ENCODE peak calls at places on chromosomes 12 and 14, in five cellular contexts. E is HepG2, P is HCT116, B is Panc1, Q is upper lobe of left lung. V is an unnamed sample.

GRCh38 chr14:44041700-44042099 is 465.4 kb downstream of the FSCB start:
- ATAC-seq in E (no peak), P (no peak), B (no peak), Q (no peak), V (no peak)

GRCh38 chr14:75469606-75470237 is 41.9 kb downstream of the JDP2 start:
- ATAC-seq in E (no peak), P (no peak), B (no peak), Q (peak), V (peak)

GRCh38 chr14:63214417-63215196 is 10.4 kb downstream of the RHOJ start:
- ATAC-seq in E (no peak), P (no peak), B (no peak), Q (no peak), V (no peak)

GRCh38 chr14:59632381-59632780 is 55.8 kb upstream of the CCDC175 start:
- ATAC-seq in E (peak), P (peak), B (peak), Q (no peak), V (no peak)

GRCh38 chr12:48151103-48151771 is 6.1 kb downstream of the ASB8 start:
- ATAC-seq in E (no peak), P (no peak), B (no peak), Q (no peak), V (no peak)

GRCh38 chr12:56143870-56144269 is 8.5 kb upstream of the MYL6B start:
- ATAC-seq in E (no peak), P (no peak), B (no peak), Q (peak), V (peak)

GRCh38 chr14:98816718-98817117 is 455.3 kb downstream of the BCL11B start:
- ATAC-seq in E (no peak), P (no peak), B (no peak), Q (no peak), V (no peak)

GRCh38 chr14:29584992-29585391 is 342.7 kb downstream of the PRKD1 start:
- ATAC-seq in E (peak), P (no peak), B (no peak), Q (peak), V (peak)

GRCh38 chr12:102964872-102965271 is 7.4 kb downstream of the ASCL1 start:
- ATAC-seq in E (no peak), P (no peak), B (no peak), Q (peak), V (no peak)

GRCh38 chr12:124001343-124001742 is 28.3 kb downstream of the ZNF664 start:
- ATAC-seq in E (no peak), P (no peak), B (no peak), Q (no peak), V (no peak)

GRCh38 chr12:127273621-127274020 is 993.3 kb upstream of the TMEM132C start:
- ATAC-seq in E (no peak), P (no peak), B (no peak), Q (no peak), V (no peak)

GRCh38 chr12:15274561-15274967 is 47.7 kb upstream of the PTPRO start:
- ATAC-seq in E (no peak), P (no peak), B (no peak), Q (peak), V (peak)

GRCh38 chr12:10614056-10614370 is 604 bp upstream of the MAGOHB start:
- ATAC-seq in E (peak), P (peak), B (peak), Q (no peak), V (peak)

GRCh38 chr12:121713257-121714155 is 954 bp downstream of the TMEM120B start:
- ATAC-seq in E (peak), P (peak), B (peak), Q (no peak), V (peak)

GRCh38 chr12:56897844-56898341 is 36.3 kb downstream of the SDR9C7 start:
- ATAC-seq in E (no peak), P (no peak), B (no peak), Q (no peak), V (no peak)

GRCh38 chr12:127832172-127832571 is 434.8 kb upstream of the TMEM132C start:
- ATAC-seq in E (no peak), P (no peak), B (no peak), Q (no peak), V (no peak)

GRCh38 chr14:75559451-75560187 is 18.8 kb upstream of the FLVCR2 start:
- ATAC-seq in E (no peak), P (no peak), B (no peak), Q (peak), V (no peak)

GRCh38 chr14:92450351-92451070 is 63.1 kb upstream of the RIN3 start:
- ATAC-seq in E (no peak), P (peak), B (no peak), Q (no peak), V (no peak)

GRCh38 chr14:64059454-64060198 is 206.8 kb downstream of the SYNE2 start:
- ATAC-seq in E (peak), P (no peak), B (no peak), Q (peak), V (no peak)

GRCh38 chr12:12999276-12999958 is 648 bp downstream of the HEBP1 start:
- ATAC-seq in E (peak), P (peak), B (peak), Q (no peak), V (peak)

GRCh38 chr12:122743895-122744525 is 8.6 kb upstream of the DENR start:
- ATAC-seq in E (no peak), P (no peak), B (no peak), Q (no peak), V (no peak)

GRCh38 chr12:55874465-55874864 is 31.7 kb upstream of the MMP19 start:
- ATAC-seq in E (no peak), P (no peak), B (no peak), Q (no peak), V (no peak)

GRCh38 chr12:88416786-88417185 is 163.5 kb downstream of the KITLG start:
- ATAC-seq in E (no peak), P (no peak), B (no peak), Q (no peak), V (no peak)

GRCh38 chr12:39236994-39237393 is 205.9 kb downstream of the KIF21A start:
- ATAC-seq in E (no peak), P (no peak), B (peak), Q (no peak), V (no peak)

GRCh38 chr12:20404576-20405346 is 36.4 kb downstream of the PDE3A start:
- ATAC-seq in E (no peak), P (no peak), B (no peak), Q (no peak), V (peak)

GRCh38 chr12:67453181-67453580 is 184.0 kb downstream of the CAND1 start:
- ATAC-seq in E (no peak), P (no peak), B (no peak), Q (no peak), V (no peak)

GRCh38 chr12:103773109-103773905 is 67.7 kb downstream of the NT5DC3 start:
- ATAC-seq in E (no peak), P (no peak), B (no peak), Q (no peak), V (no peak)

DNA sequence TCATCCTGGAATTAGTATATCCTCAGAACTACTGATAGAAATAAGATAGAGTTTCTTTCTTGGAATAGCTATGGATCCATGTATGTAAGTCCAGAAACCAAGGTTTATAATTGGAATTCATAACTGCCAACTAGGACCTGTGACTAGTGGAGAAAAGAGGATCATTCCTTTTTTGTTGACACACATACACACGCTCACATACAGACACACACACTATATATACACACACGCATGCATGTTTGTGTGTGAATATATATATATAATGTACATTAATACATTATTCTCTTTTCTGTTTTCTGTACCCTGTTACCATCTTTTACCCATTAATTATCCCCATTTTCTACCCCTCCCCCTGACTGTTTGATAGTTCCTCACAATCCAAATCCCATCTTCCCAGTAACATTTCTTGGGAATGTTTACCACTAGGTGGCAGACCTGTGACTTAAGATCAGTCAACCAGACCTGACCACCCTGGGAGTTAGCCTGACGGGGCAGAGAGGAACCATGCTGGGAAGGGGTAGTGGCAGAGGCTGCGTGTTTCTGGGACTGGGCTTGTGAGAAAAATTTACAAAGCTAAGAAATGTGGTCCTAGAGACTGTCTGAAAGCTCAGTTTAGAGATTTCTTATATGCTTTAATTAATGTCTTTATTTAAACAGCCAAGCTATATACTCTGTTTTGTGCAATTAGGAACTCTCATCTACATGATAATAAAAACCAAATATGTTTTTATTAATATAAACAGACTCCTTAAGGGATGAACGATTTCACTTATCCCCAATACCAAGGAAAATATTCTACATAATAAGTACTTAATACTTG is 308.0 kb downstream of the PPFIA2 start:
- ATAC-seq in E (peak), P (peak), B (peak), Q (no peak), V (no peak)
- TF ChIP-seq CTCF in E (peak), P (peak), B (peak), Q (peak), V (peak)

GRCh38 chr14:21440857-21441256 is 15.1 kb downstream of the CHD8 start:
- ATAC-seq in E (no peak), P (no peak), B (no peak), Q (no peak), V (no peak)

GRCh38 chr14:21436567-21437062 is 19.3 kb downstream of the CHD8 start:
- ATAC-seq in E (no peak), P (no peak), B (no peak), Q (no peak), V (no peak)

DNA sequence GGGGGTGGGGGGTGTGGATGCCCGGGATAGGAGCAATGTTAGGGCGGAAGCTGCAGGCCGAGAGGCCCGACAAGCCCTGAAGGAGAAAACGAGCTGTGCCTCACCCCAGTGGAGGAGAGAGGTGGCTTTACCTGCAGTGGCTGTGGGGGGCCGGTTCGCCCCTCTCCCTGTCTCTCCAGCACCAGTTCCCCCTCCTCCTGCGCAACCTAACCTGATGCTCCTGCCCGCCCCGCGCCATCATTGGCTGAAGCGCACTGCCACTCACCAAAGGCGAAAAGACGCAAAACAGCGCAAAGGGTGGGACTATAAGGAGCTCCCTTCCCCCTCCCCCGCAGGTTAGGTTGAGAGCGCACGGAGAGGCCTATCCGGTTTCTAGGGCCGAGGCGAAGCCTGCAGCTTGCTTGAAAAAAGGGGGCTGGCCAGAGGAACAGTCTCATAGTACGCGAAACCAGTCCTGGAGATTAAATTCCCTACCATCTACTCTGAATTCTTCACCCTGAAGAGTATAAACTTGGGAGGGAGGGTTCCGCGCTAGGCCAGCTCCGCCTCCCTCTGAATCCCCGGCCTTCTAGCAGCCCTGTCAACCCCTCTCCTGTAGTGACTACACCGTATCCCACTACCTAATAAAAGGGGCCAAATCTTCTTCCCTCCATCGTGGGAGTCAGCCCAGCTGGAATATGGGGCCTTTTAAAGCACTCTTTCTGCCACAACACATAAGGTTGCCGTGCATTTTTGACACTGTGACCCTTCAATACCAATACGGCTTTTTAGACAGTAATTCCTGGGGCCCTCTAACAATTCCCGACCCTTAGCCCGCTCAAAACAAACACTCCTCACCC is 18.6 kb downstream of the CHD8 start:
- ATAC-seq in E (peak), P (peak), B (peak), Q (peak), V (peak)
- TF ChIP-seq POLR2AphosphoS5 in E (peak), P (peak), B (peak), Q (peak), V (peak)

GRCh38 chr12:106369624-106370346 is 12.2 kb downstream of the POLR3B start:
- ATAC-seq in E (no peak), P (peak), B (no peak), Q (peak), V (no peak)
- TF ChIP-seq CTCF in E (no peak), P (no peak), B (no peak), Q (no peak), V (no peak)

DNA sequence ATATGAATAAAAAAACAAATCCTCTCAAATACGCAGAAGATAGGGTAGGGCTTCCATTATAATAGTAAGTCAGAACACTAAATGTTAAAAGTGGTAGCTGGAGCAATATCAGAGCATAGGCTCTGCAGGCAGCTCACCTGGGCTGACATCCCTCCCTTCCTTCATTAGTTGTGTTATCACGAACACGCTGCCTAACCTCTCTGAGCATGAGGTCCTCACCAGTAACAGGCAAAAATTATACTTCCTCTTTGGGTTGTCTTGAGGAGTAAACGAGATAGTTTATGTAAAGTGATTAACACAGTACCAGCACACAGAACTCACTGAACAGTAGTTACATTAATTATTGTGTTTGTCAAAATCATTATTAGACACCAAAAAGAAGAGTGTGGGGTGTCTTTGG is 154.3 kb downstream of the STXBP6 start:
- ATAC-seq in E (no peak), P (no peak), B (no peak), Q (no peak), V (no peak)
- TF ChIP-seq POLR2AphosphoS5 in E (no peak), P (no peak), B (no peak), Q (no peak), V (no peak)

DNA sequence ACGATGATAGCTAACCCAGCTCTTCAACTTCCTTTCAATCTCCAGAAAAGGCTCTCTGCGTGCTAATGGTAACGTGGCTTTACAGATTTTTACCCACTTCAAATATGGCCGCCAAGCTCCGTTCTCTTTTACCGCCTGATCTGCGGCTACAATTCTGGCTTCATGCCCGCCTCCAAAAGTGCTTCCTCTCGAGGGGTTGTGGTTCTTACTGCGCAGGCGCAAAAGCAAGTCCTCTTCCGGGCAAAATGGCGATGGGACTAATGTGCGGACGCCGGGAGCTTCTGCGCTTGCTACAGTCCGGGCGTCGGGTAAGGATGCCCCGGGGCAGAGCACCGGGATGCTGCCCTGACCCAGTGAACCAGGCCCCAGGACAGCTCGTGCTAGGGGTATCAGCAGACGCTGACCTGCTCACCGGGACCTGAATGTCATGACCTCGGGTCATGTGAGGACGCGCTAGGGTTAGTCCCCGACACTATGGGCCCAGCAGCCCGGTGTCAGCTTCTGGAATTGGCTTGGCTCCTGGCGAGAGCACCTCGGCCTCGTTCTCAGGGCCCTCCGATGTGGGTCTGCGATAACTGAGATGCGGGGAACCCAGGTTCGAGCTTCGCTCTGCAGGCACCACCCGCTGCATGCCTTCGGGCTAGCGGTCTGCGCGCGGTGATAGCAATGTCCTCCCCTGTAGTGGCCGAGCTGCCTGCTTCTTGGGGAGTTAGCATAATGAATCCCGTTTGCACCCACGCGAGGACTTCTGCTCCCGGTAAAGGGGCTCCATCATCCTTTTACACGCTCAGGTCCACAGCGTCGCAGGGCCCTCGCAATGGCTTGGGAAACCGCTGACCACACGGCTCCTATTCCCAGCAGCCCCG is at the start of gene OXA1L:
- ATAC-seq in E (peak), P (peak), B (peak), Q (peak), V (peak)
- TF ChIP-seq CTCF in E (peak), P (no peak), B (no peak), Q (no peak), V (no peak)

V was measured in gastroesophageal sphincter.